ENCODE peak calls at places on chromosomes 11 and 22, in eight cellular contexts. U is endothelial cell; I is activated T-cell treated with anti-CD3 and anti-CD28 coated beads, Interleukin-2, amount 50 U/mL, for 72 hours; P is HCT116; Q is WERI-Rb-1; G is EL; L is stimulated activated CD4-positive, alpha-beta T cell treated with anti-CD3 and anti-CD28 coated beads, Interleukin-15, amount 100 ng/mL, for 24 hours; M is NK-92 treated with Interleukin-12 subunit alpha and Interleukin-12 subunit beta, amount 100 ng/mL, for 24 hours. K is an unnamed sample.

GRCh38 chr22:19986410-19987341 is 29.9 kb downstream of the ARVCF start:
- DNase-seq in U (peak), I (peak), P (no peak), Q (peak), G (peak), L (peak), M (no peak), K (peak)

GRCh38 chr11:35615911-35616900 is 2.1 kb upstream of the FJX1 start:
- DNase-seq in U (no peak), I (peak), P (no peak), Q (no peak), G (peak), L (no peak), M (no peak), K (no peak)

GRCh38 chr11:30346068-30346688 is 23.3 kb downstream of the ARL14EP start:
- DNase-seq in U (peak), I (no peak), P (peak), Q (no peak), G (peak), L (no peak), M (no peak), K (no peak)

GRCh38 chr11:102615077-102615893 is 9.8 kb downstream of the MMP20 start:
- DNase-seq in U (no peak), I (no peak), P (no peak), Q (no peak), G (peak), L (no peak), M (no peak), K (no peak)

GRCh38 chr22:28929197-28929596 is 45.8 kb downstream of the ZNRF3 start:
- DNase-seq in U (no peak), I (no peak), P (no peak), Q (no peak), G (no peak), L (no peak), M (no peak), K (no peak)

GRCh38 chr11:18013790-18014507 is 1.1 kb upstream of the SERGEF start:
- DNase-seq in U (no peak), I (no peak), P (no peak), Q (peak), G (peak), L (peak), M (no peak), K (no peak)

GRCh38 chr22:39478461-39478860 is 21.6 kb downstream of the MGAT3 start:
- DNase-seq in U (peak), I (no peak), P (no peak), Q (no peak), G (no peak), L (peak), M (no peak), K (no peak)

GRCh38 chr11:72314600-72315386 is 70.8 kb upstream of the PHOX2A start:
- DNase-seq in U (no peak), I (no peak), P (no peak), Q (no peak), G (no peak), L (no peak), M (no peak), K (no peak)

GRCh38 chr11:127733552-127733951 is 733.0 kb upstream of the KIRREL3 start:
- DNase-seq in U (peak), I (no peak), P (no peak), Q (no peak), G (no peak), L (no peak), M (no peak), K (no peak)

GRCh38 chr11:1387961-1388762 is 1.6 kb upstream of the BRSK2 start:
- DNase-seq in U (no peak), I (no peak), P (no peak), Q (peak), G (no peak), L (no peak), M (no peak), K (no peak)

GRCh38 chr11:763073-763463 is 14.2 kb downstream of the GATD1 start:
- DNase-seq in U (no peak), I (no peak), P (no peak), Q (no peak), G (no peak), L (no peak), M (no peak), K (no peak)

GRCh38 chr11:110261195-110262140 is 34.9 kb downstream of the RDX start:
- DNase-seq in U (no peak), I (no peak), P (no peak), Q (no peak), G (no peak), L (no peak), M (no peak), K (no peak)

GRCh38 chr11:118939948-118940598 is 14.3 kb upstream of the BCL9L start:
- DNase-seq in U (peak), I (peak), P (no peak), Q (no peak), G (no peak), L (peak), M (no peak), K (no peak)

GRCh38 chr11:102494216-102494615 is 36.3 kb downstream of the MMP7 start:
- DNase-seq in U (no peak), I (no peak), P (peak), Q (no peak), G (peak), L (no peak), M (no peak), K (peak)

GRCh38 chr22:50314081-50314454 is 6.6 kb upstream of the PLXNB2 start:
- DNase-seq in U (no peak), I (no peak), P (no peak), Q (no peak), G (no peak), L (no peak), M (no peak), K (no peak)

GRCh38 chr22:39173787-39174497 is 21.5 kb upstream of the CBX7 start:
- DNase-seq in U (no peak), I (peak), P (no peak), Q (no peak), G (no peak), L (peak), M (peak), K (no peak)

GRCh38 chr11:46903846-46904245 is 14.5 kb downstream of the LRP4 start:
- DNase-seq in U (no peak), I (no peak), P (no peak), Q (no peak), G (no peak), L (no peak), M (no peak), K (no peak)

GRCh38 chr22:27811778-27812177 is 10.2 kb upstream of the MN1 start:
- DNase-seq in U (no peak), I (no peak), P (no peak), Q (no peak), G (no peak), L (no peak), M (no peak), K (no peak)

GRCh38 chr11:76215946-76216345 is 9.6 kb upstream of the WNT11 start:
- DNase-seq in U (no peak), I (no peak), P (no peak), Q (no peak), G (peak), L (no peak), M (no peak), K (no peak)

GRCh38 chr11:87022254-87022653 is 15.5 kb upstream of the TMEM135 start:
- DNase-seq in U (no peak), I (peak), P (no peak), Q (no peak), G (no peak), L (no peak), M (no peak), K (no peak)

GRCh38 chr11:33552756-33553155 is 147.9 kb downstream of the C11orf91 start:
- DNase-seq in U (no peak), I (no peak), P (no peak), Q (no peak), G (peak), L (no peak), M (no peak), K (no peak)

GRCh38 chr11:8913961-8914660 is 3.1 kb downstream of the AKIP1 start:
- DNase-seq in U (peak), I (peak), P (no peak), Q (peak), G (peak), L (peak), M (peak), K (no peak)

GRCh38 chr11:118437046-118437735 is 899 bp downstream of the KMT2A start:
- DNase-seq in U (peak), I (peak), P (no peak), Q (peak), G (peak), L (peak), M (peak), K (no peak)

GRCh38 chr22:30605449-30606110 is 1.4 kb upstream of the TCN2 start:
- DNase-seq in U (peak), I (peak), P (peak), Q (peak), G (peak), L (peak), M (no peak), K (no peak)

GRCh38 chr11:11856638-11857037 is 14.9 kb downstream of the USP47 start:
- DNase-seq in U (no peak), I (no peak), P (no peak), Q (no peak), G (peak), L (no peak), M (no peak), K (no peak)

GRCh38 chr11:8777907-8778767 is 95.5 kb downstream of the RPL27A start:
- DNase-seq in U (no peak), I (no peak), P (no peak), Q (no peak), G (peak), L (no peak), M (no peak), K (no peak)

GRCh38 chr11:70614034-70614681 is 215.8 kb downstream of the CTTN start:
- DNase-seq in U (no peak), I (no peak), P (no peak), Q (no peak), G (no peak), L (no peak), M (no peak), K (no peak)

GRCh38 chr11:2685566-2686359 is 14.0 kb downstream of the KCNQ1OT1 start:
- DNase-seq in U (no peak), I (no peak), P (no peak), Q (no peak), G (no peak), L (no peak), M (no peak), K (no peak)

GRCh38 chr11:68756171-68756766 is 4.9 kb upstream of the TESMIN start:
- DNase-seq in U (no peak), I (no peak), P (no peak), Q (no peak), G (peak), L (no peak), M (no peak), K (no peak)

GRCh38 chr22:20441631-20442484 is 4.2 kb upstream of the SCARF2 start:
- DNase-seq in U (no peak), I (no peak), P (no peak), Q (no peak), G (peak), L (no peak), M (no peak), K (no peak)

GRCh38 chr11:36622431-36623136 is 24.5 kb upstream of the RAG2 start:
- DNase-seq in U (no peak), I (peak), P (peak), Q (peak), G (peak), L (no peak), M (no peak), K (no peak)

GRCh38 chr11:41051919-41052630 is 407.4 kb downstream of the LRRC4C start:
- DNase-seq in U (no peak), I (no peak), P (no peak), Q (no peak), G (no peak), L (no peak), M (no peak), K (no peak)

GRCh38 chr22:24529898-24530297 is 25.0 kb downstream of the GUCD1 start:
- DNase-seq in U (no peak), I (no peak), P (no peak), Q (no peak), G (no peak), L (no peak), M (no peak), K (no peak)

GRCh38 chr11:93772123-93772522 is 12.0 kb upstream of the MED17 start:
- DNase-seq in U (no peak), I (no peak), P (no peak), Q (no peak), G (no peak), L (no peak), M (no peak), K (no peak)

GRCh38 chr11:132704796-132705375 is 827.4 kb downstream of the OPCML start:
- DNase-seq in U (no peak), I (no peak), P (no peak), Q (no peak), G (no peak), L (no peak), M (no peak), K (no peak)

GRCh38 chr11:34002420-34002819 is 49.1 kb upstream of the CAPRIN1 start:
- DNase-seq in U (no peak), I (no peak), P (no peak), Q (peak), G (no peak), L (no peak), M (no peak), K (no peak)

GRCh38 chr11:16511109-16511806 is 154.9 kb upstream of the SOX6 start:
- DNase-seq in U (no peak), I (no peak), P (no peak), Q (no peak), G (peak), L (no peak), M (no peak), K (peak)

GRCh38 chr11:78168539-78169477 is 19.6 kb downstream of the KCTD21 start:
- DNase-seq in U (peak), I (no peak), P (no peak), Q (no peak), G (peak), L (no peak), M (no peak), K (peak)